ENCODE peak calls at places on chromosomes 11 and 22, in five cellular contexts. R, A, V, E and S are unnamed samples.

GRCh38 chr11:45089251-45089650 is 57.2 kb upstream of the PRDM11 start:
- DNase-seq in R (no peak), A (no peak), V (peak), E (peak), S (peak)

GRCh38 chr11:103591554-103591953 is 444.9 kb upstream of the DDI1 start:
- DNase-seq in R (no peak), A (no peak), V (no peak), E (no peak), S (no peak)

GRCh38 chr11:94731921-94732601 is 36.1 kb upstream of the AMOTL1 start:
- DNase-seq in R (no peak), A (no peak), V (peak), E (peak), S (no peak)

GRCh38 chr22:27419473-27419872 is 382.1 kb downstream of the MN1 start:
- DNase-seq in R (no peak), A (no peak), V (no peak), E (no peak), S (no peak)

GRCh38 chr22:20106205-20106848 is 9.6 kb upstream of the RANBP1 start:
- DNase-seq in R (no peak), A (no peak), V (no peak), E (no peak), S (peak)

GRCh38 chr22:29457730-29458129 is 19.3 kb downstream of the RFPL1 start:
- DNase-seq in R (peak), A (peak), V (peak), E (peak), S (no peak)

GRCh38 chr22:32307617-32308016 is 50.0 kb upstream of the RFPL3 start:
- DNase-seq in R (no peak), A (no peak), V (no peak), E (no peak), S (no peak)

GRCh38 chr11:84408946-84409411 is 1122.8 kb upstream of the CCDC90B start:
- DNase-seq in R (no peak), A (no peak), V (no peak), E (peak), S (no peak)

GRCh38 chr11:72607496-72607895 is 66.7 kb downstream of the PDE2A start:
- DNase-seq in R (no peak), A (no peak), V (no peak), E (no peak), S (no peak)

GRCh38 chr11:24511518-24511917 is 14.7 kb downstream of the LUZP2 start:
- DNase-seq in R (no peak), A (no peak), V (peak), E (no peak), S (no peak)

GRCh38 chr22:39686178-39686620 is 115.6 kb downstream of the CACNA1I start:
- DNase-seq in R (no peak), A (no peak), V (no peak), E (no peak), S (no peak)

GRCh38 chr11:107973641-107974040 is 35.1 kb upstream of the CUL5 start:
- DNase-seq in R (no peak), A (no peak), V (no peak), E (no peak), S (no peak)

GRCh38 chr11:44090539-44090938 is 4.9 kb upstream of the EXT2 start:
- DNase-seq in R (no peak), A (no peak), V (no peak), E (no peak), S (no peak)

GRCh38 chr22:45064313-45065268 is 54.8 kb upstream of the PHF21B start:
- DNase-seq in R (no peak), A (no peak), V (peak), E (peak), S (no peak)

GRCh38 chr11:48129697-48130395 is 86.8 kb upstream of the OR4B1 start:
- DNase-seq in R (peak), A (no peak), V (no peak), E (peak), S (no peak)

GRCh38 chr11:117045956-117046355 is 52.3 kb downstream of the SIK3 start:
- DNase-seq in R (no peak), A (no peak), V (peak), E (peak), S (no peak)

GRCh38 chr11:35321532-35322320 is 97.6 kb downstream of the SLC1A2 start:
- DNase-seq in R (no peak), A (no peak), V (no peak), E (peak), S (peak)

GRCh38 chr22:39880722-39881121 is 12.8 kb downstream of the ENTHD1 start:
- DNase-seq in R (no peak), A (no peak), V (no peak), E (no peak), S (no peak)

GRCh38 chr11:1209371-1210057 is 13.4 kb upstream of the MUC5B start:
- DNase-seq in R (no peak), A (no peak), V (no peak), E (no peak), S (no peak)

GRCh38 chr11:84420261-84420660 is 1134.1 kb upstream of the CCDC90B start:
- DNase-seq in R (no peak), A (no peak), V (no peak), E (no peak), S (no peak)

GRCh38 chr11:22331771-22332170 is 6.4 kb upstream of the SLC17A6 start:
- DNase-seq in R (peak), A (peak), V (peak), E (no peak), S (no peak)

GRCh38 chr11:33564856-33565453 is 135.7 kb downstream of the C11orf91 start:
- DNase-seq in R (no peak), A (no peak), V (no peak), E (no peak), S (no peak)

GRCh38 chr11:133910101-133910500 is 46.7 kb downstream of the IGSF9B start:
- DNase-seq in R (no peak), A (no peak), V (no peak), E (no peak), S (peak)

GRCh38 chr11:67665537-67666302 is 8.7 kb downstream of the ALDH3B2 start:
- DNase-seq in R (no peak), A (peak), V (peak), E (no peak), S (no peak)

GRCh38 chr11:133038850-133039249 is 493.5 kb downstream of the OPCML start:
- DNase-seq in R (peak), A (no peak), V (no peak), E (no peak), S (no peak)

GRCh38 chr22:49112661-49113626 is 714.7 kb downstream of the BRD1 start:
- DNase-seq in R (no peak), A (no peak), V (no peak), E (no peak), S (no peak)

GRCh38 chr11:123406441-123407123 is 23.5 kb upstream of the GRAMD1B start:
- DNase-seq in R (peak), A (peak), V (no peak), E (no peak), S (no peak)

GRCh38 chr11:118117790-118118601 is 31.2 kb upstream of the SMIM35 start:
- DNase-seq in R (no peak), A (no peak), V (no peak), E (no peak), S (no peak)

GRCh38 chr11:102771351-102771750 is 9.1 kb downstream of the MMP10 start:
- DNase-seq in R (no peak), A (no peak), V (peak), E (no peak), S (no peak)

GRCh38 chr11:87574193-87574592 is 536.5 kb downstream of the TMEM135 start:
- DNase-seq in R (no peak), A (no peak), V (no peak), E (no peak), S (no peak)

GRCh38 chr11:79087957-79088318 is 352.9 kb downstream of the TENM4 start:
- DNase-seq in R (no peak), A (no peak), V (no peak), E (peak), S (no peak)

DNA sequence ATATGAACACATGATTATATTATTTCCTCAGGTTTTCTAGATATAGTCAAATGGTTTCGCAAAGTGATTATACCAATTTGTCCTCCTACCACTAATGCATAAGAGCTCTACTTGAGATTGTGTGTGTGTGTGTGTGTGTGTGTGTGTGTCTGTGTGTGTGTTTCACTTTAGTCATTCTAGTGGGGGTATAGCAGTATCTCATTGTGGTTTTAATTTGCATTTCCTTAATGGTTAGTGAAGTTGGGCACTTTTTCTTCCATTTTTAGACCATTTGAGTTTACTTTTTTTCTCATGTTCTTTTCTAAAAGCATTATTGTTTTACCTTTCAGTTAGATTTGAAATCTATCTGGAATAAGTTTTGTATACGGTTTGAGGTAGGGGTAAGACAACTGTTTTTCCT is 12.9 kb downstream of the CAPN5 start:
- DNase-seq in R (peak), A (no peak), V (no peak), E (no peak), S (no peak)
- H3K4me3 ChIP-seq in R (no peak), A (no peak), V (no peak), E (no peak), S (no peak)

GRCh38 chr11:75271730-75272129 is 31.2 kb downstream of the TPBGL start:
- DNase-seq in R (no peak), A (no peak), V (no peak), E (no peak), S (no peak)

GRCh38 chr11:75273989-75274391 is 33.4 kb downstream of the TPBGL start:
- DNase-seq in R (no peak), A (no peak), V (no peak), E (no peak), S (no peak)

GRCh38 chr11:75272821-75273301 is 32.3 kb downstream of the TPBGL start:
- DNase-seq in R (no peak), A (no peak), V (no peak), E (no peak), S (peak)

GRCh38 chr11:75272391-75272790 is 31.8 kb downstream of the TPBGL start:
- DNase-seq in R (no peak), A (no peak), V (no peak), E (no peak), S (peak)

DNA sequence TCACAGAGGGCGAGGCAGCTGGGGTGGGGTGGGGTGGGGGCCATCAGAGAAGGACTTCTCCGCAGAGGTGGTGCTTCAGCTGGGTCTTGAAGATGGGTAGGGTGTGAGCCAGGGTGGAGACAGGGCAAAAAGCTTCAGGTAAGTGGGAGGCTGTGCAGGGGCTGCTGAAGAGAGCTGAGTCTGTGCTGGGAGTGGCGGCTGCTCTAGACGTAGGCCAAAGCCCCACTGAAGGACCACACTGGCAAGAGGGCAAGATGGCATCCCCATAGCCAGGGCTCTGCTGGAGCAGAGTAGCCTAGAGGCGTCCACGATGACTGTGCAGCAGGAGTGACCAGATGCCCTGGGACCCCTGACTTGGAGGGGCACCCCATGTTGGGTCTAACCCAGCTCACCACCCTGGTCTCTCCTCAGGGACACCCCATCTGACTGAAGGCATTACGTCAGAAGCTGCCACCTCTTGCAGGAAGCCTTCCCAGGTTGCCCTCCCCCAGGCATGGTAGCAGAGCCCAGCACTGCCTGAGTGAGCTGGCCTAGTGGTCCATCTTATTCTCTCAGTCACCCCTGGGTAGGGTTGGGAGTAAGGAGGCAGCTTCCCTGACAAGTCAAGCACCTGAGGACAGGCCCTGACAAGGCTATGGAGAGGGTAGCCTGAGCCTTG is 32.9 kb downstream of the TPBGL start:
- DNase-seq in R (no peak), A (no peak), V (no peak), E (no peak), S (no peak)
- H3K27ac ChIP-seq in R (no peak), A (no peak), V (no peak), E (no peak), S (no peak)

GRCh38 chr22:24408630-24409029 is 18.8 kb upstream of the ADORA2A start:
- DNase-seq in R (no peak), A (no peak), V (no peak), E (no peak), S (no peak)
- H3K4me3 ChIP-seq in R (no peak), A (no peak), V (no peak), E (no peak), S (no peak)

GRCh38 chr11:128463386-128463829 is 124.0 kb downstream of the ETS1 start:
- DNase-seq in R (no peak), A (no peak), V (no peak), E (peak), S (peak)
- H3K27ac ChIP-seq in R (no peak), A (no peak), V (no peak), E (no peak), S (peak)

GRCh38 chr11:74019104-74019738 is 10.3 kb upstream of the UCP3 start:
- DNase-seq in R (no peak), A (no peak), V (no peak), E (no peak), S (no peak)
- H3K4me3 ChIP-seq in R (no peak), A (no peak), V (no peak), E (no peak), S (no peak)

DNA sequence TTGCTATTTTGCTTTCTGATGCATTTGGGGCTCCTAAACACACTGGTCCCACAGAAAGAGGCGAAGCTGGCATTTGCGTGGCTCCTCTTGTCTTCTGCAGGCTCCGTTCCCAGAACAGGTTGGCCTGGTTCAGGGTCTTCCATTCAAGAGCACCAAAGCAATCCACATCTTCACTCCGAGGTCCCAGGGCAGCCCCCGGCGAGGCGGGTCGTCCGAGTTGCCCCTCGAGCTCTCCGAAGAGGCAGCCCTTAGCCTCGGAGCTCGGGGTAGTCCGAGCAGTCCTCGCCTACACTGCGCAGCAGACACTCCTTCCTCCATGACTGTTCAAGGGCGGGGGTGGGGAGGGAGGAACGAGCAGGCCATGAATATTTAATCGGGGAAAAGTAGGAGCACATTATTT is 321.3 kb downstream of the BLID start:
- DNase-seq in R (no peak), A (no peak), V (no peak), E (no peak), S (no peak)
- H3K27ac ChIP-seq in R (no peak), A (no peak), V (no peak), E (no peak), S (no peak)

GRCh38 chr11:2582436-2582931 is 117.3 kb downstream of the KCNQ1OT1 start:
- DNase-seq in R (no peak), A (no peak), V (no peak), E (peak), S (peak)

GRCh38 chr11:2581931-2582435 is 117.8 kb downstream of the KCNQ1OT1 start:
- DNase-seq in R (no peak), A (no peak), V (no peak), E (no peak), S (peak)

GRCh38 chr11:2584434-2584811 is 115.4 kb downstream of the KCNQ1OT1 start:
- DNase-seq in R (no peak), A (no peak), V (no peak), E (no peak), S (no peak)

GRCh38 chr11:2583605-2583958 is 116.2 kb downstream of the KCNQ1OT1 start:
- DNase-seq in R (no peak), A (no peak), V (no peak), E (no peak), S (no peak)

DNA sequence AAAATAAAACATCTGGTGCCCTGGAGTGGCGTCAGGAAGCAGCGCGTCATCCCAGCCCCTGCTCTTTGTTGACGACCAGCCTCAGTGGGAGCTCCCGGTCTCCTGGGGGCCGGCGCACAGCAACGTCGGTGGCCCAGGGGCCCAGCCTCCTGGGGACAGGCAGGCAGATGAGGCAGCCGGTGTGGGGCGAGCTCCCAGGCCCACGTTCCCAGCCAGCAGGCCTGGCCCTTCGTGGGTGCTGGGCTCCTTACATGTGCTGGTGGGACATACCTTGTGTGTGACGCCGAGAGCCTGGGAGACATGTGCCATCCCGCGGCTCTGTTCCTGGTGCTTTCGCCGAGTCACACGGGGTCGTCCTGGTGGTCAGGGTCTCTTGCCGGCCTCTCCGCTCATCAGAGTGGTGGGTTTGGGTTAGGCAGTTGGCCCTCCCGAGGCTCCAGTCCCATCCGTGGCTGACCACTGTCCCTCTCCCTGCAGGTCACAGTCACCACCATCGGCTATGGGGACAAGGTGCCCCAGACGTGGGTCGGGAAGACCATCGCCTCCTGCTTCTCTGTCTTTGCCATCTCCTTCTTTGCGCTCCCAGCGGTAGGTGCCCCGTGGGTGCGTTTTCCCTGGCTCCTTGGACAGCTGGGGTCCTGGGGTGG is 116.7 kb downstream of the KCNQ1OT1 start:
- DNase-seq in R (no peak), A (no peak), V (no peak), E (no peak), S (peak)
- H3K4me3 ChIP-seq in R (no peak), A (no peak), V (no peak), E (no peak), S (no peak)

GRCh38 chr11:59610289-59610688 is 5.3 kb downstream of the OSBP start:
- DNase-seq in R (no peak), A (no peak), V (no peak), E (no peak), S (no peak)
- H3K27ac ChIP-seq in R (no peak), A (no peak), V (no peak), E (no peak), S (no peak)